ENCODE peak calls at places on chromosomes 12 and 14, in six cellular contexts. One of them, this sample, is unnamed.

GRCh38 chr12:85568395-85569103 is 267.7 kb downstream of the RASSF9 start:
- DNase-seq in cardiac fibroblast: no peak
- DNase-seq in tibial artery: no peak
- DNase-seq in GM12878: no peak
- DNase-seq in thoracic aorta: no peak
- DNase-seq in GM23338: no peak
- DNase-seq in this sample: no peak

GRCh38 chr12:4265280-4265679 is 8.3 kb upstream of the CCND2 start:
- DNase-seq in cardiac fibroblast: peak
- DNase-seq in thoracic aorta: no peak
- DNase-seq in GM12878: no peak
- DNase-seq in GM23338: no peak
- DNase-seq in tibial artery: no peak
- DNase-seq in this sample: no peak

GRCh38 chr12:120230326-120230973 is 29.5 kb upstream of the RPLP0 start:
- DNase-seq in thoracic aorta: peak
- DNase-seq in GM12878: no peak
- DNase-seq in cardiac fibroblast: peak
- DNase-seq in tibial artery: peak
- DNase-seq in GM23338: peak
- DNase-seq in this sample: no peak

GRCh38 chr14:99522934-99523660 is 41.9 kb downstream of the CCNK start:
- DNase-seq in cardiac fibroblast: no peak
- DNase-seq in GM23338: no peak
- DNase-seq in GM12878: no peak
- DNase-seq in thoracic aorta: no peak
- DNase-seq in tibial artery: no peak
- DNase-seq in this sample: no peak

GRCh38 chr14:23487216-23487615 is 17.7 kb downstream of the NGDN start:
- DNase-seq in GM12878: no peak
- DNase-seq in cardiac fibroblast: no peak
- DNase-seq in thoracic aorta: no peak
- DNase-seq in GM23338: no peak
- DNase-seq in tibial artery: no peak
- DNase-seq in this sample: no peak

GRCh38 chr12:119990382-119990874 is 1.4 kb downstream of the BICDL1 start:
- DNase-seq in thoracic aorta: no peak
- DNase-seq in tibial artery: no peak
- DNase-seq in cardiac fibroblast: no peak
- DNase-seq in GM12878: no peak
- DNase-seq in GM23338: peak
- DNase-seq in this sample: no peak

GRCh38 chr14:76390621-76391020 is 14.7 kb downstream of the ESRRB start:
- DNase-seq in GM23338: no peak
- DNase-seq in tibial artery: no peak
- DNase-seq in GM12878: no peak
- DNase-seq in cardiac fibroblast: no peak
- DNase-seq in thoracic aorta: no peak
- DNase-seq in this sample: no peak

GRCh38 chr12:52580496-52580895 is 6.9 kb upstream of the KRT74 start:
- DNase-seq in tibial artery: peak
- DNase-seq in cardiac fibroblast: no peak
- DNase-seq in thoracic aorta: no peak
- DNase-seq in GM12878: no peak
- DNase-seq in GM23338: no peak
- DNase-seq in this sample: no peak

GRCh38 chr14:36944307-36945010 is 227.9 kb downstream of the SLC25A21 start:
- DNase-seq in GM23338: no peak
- DNase-seq in thoracic aorta: no peak
- DNase-seq in GM12878: no peak
- DNase-seq in tibial artery: no peak
- DNase-seq in cardiac fibroblast: peak
- DNase-seq in this sample: no peak

GRCh38 chr12:73867147-73867546 is 670.5 kb upstream of the ATXN7L3B start:
- DNase-seq in GM12878: no peak
- DNase-seq in GM23338: no peak
- DNase-seq in tibial artery: no peak
- DNase-seq in thoracic aorta: no peak
- DNase-seq in cardiac fibroblast: no peak
- DNase-seq in this sample: peak

GRCh38 chr12:47730341-47730744 is 5.1 kb upstream of the ENDOU start:
- DNase-seq in tibial artery: no peak
- DNase-seq in GM12878: no peak
- DNase-seq in cardiac fibroblast: peak
- DNase-seq in thoracic aorta: no peak
- DNase-seq in GM23338: no peak
- DNase-seq in this sample: peak

GRCh38 chr12:130945793-130946492 is 7.8 kb upstream of the ADGRD1 start:
- DNase-seq in GM12878: no peak
- DNase-seq in tibial artery: no peak
- DNase-seq in GM23338: no peak
- DNase-seq in cardiac fibroblast: peak
- DNase-seq in thoracic aorta: no peak
- DNase-seq in this sample: no peak

GRCh38 chr14:32934891-32935633 is 3.6 kb upstream of the NPAS3 start:
- DNase-seq in tibial artery: no peak
- DNase-seq in GM12878: no peak
- DNase-seq in thoracic aorta: no peak
- DNase-seq in cardiac fibroblast: peak
- DNase-seq in GM23338: peak
- DNase-seq in this sample: no peak
- H3K4me3 ChIP-seq in tibial artery: peak
- H3K4me3 ChIP-seq in GM12878: no peak
- H3K4me3 ChIP-seq in thoracic aorta: peak
- H3K4me3 ChIP-seq in cardiac fibroblast: peak
- H3K4me3 ChIP-seq in GM23338: peak
- H3K4me3 ChIP-seq in this sample: no peak

DNA sequence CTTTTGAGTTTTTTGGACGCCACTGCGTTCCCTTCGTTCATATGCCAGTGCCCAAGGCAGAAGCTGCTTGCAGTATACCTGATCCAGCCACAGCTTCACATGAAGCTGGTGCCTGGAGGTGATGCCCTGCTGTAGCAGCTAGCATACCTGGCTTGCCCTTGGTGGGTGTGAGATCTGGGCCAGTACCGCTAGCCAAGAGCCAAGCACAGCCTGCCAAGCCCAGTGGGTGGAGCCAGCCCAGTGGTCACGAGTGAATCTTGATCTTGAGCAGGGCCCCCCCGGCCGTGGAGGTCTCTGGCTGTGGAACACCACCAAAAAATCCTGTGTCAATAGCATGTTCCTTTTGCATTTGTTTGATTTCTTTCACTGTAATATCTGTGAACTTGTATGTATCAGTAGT is 7.3 kb upstream of the M6PR start:
- DNase-seq in thoracic aorta: no peak
- DNase-seq in cardiac fibroblast: no peak
- DNase-seq in tibial artery: no peak
- DNase-seq in GM12878: no peak
- DNase-seq in GM23338: no peak
- DNase-seq in this sample: no peak
- TF ChIP-seq CTCF in thoracic aorta: no peak
- TF ChIP-seq CTCF in cardiac fibroblast: no peak
- TF ChIP-seq CTCF in tibial artery: no peak
- TF ChIP-seq CTCF in GM12878: no peak
- TF ChIP-seq CTCF in GM23338: no peak
- TF ChIP-seq CTCF in this sample: no peak

GRCh38 chr12:124784871-124785572 is 78.6 kb downstream of the SCARB1 start:
- DNase-seq in GM12878: no peak
- DNase-seq in cardiac fibroblast: no peak
- DNase-seq in tibial artery: no peak
- DNase-seq in thoracic aorta: no peak
- DNase-seq in GM23338: no peak
- DNase-seq in this sample: no peak

GRCh38 chr12:124788936-124789555 is 74.6 kb downstream of the SCARB1 start:
- DNase-seq in GM23338: no peak
- DNase-seq in GM12878: no peak
- DNase-seq in thoracic aorta: no peak
- DNase-seq in tibial artery: no peak
- DNase-seq in cardiac fibroblast: no peak
- DNase-seq in this sample: no peak

GRCh38 chr12:124782132-124782531 is 81.5 kb downstream of the SCARB1 start:
- DNase-seq in thoracic aorta: no peak
- DNase-seq in cardiac fibroblast: no peak
- DNase-seq in GM23338: peak
- DNase-seq in tibial artery: no peak
- DNase-seq in GM12878: no peak
- DNase-seq in this sample: no peak

GRCh38 chr12:124783087-124783486 is 80.6 kb downstream of the SCARB1 start:
- DNase-seq in GM23338: no peak
- DNase-seq in cardiac fibroblast: no peak
- DNase-seq in thoracic aorta: no peak
- DNase-seq in tibial artery: no peak
- DNase-seq in GM12878: no peak
- DNase-seq in this sample: no peak

DNA sequence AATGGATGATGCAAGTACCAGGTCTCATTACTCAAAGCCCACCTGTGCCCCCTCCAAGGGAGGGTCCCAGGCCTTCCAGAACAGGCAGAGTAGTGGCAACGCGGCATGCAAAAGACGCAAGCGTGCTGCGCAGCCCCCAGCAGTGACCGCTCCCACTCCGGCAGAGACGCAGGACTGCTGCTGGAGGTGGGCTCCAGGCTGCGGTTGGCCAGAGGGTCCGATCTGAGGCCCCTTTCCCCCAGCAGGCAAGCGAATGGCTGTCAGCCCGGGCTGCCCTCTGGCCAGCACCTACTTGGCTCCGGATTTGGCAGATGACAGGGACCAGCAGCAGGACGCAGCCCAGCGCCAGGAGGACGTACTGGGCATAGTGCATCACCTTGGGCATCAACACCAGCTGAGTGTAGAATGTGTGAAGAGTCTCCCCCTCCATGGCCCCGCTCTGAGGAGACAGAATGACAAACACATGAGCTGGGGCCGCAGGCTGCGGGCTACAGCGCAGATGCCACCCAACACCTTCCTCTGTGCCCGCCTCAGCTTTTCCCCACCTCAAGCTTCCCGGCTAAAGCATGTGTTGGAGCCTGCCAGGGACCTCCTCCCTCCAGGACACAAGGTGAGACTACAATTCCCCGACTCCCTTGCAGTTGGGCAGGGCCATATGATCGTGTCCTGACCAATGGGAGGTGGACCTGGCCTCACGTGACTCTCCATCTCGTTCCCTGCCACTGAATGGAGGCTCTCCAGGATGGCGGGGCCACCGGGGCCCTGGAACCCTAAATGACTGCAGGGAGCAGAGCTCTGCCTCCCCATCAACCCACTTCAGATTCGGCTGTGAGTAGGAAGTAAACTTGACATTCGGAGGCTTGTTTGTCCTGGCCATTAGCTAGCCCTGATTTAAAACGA is 77.3 kb downstream of the SCARB1 start:
- DNase-seq in thoracic aorta: peak
- DNase-seq in cardiac fibroblast: peak
- DNase-seq in tibial artery: peak
- DNase-seq in GM12878: no peak
- DNase-seq in GM23338: peak
- DNase-seq in this sample: no peak
- H3K4me3 ChIP-seq in thoracic aorta: peak
- H3K4me3 ChIP-seq in cardiac fibroblast: peak
- H3K4me3 ChIP-seq in tibial artery: peak
- H3K4me3 ChIP-seq in GM12878: no peak
- H3K4me3 ChIP-seq in GM23338: no peak
- H3K4me3 ChIP-seq in this sample: no peak

DNA sequence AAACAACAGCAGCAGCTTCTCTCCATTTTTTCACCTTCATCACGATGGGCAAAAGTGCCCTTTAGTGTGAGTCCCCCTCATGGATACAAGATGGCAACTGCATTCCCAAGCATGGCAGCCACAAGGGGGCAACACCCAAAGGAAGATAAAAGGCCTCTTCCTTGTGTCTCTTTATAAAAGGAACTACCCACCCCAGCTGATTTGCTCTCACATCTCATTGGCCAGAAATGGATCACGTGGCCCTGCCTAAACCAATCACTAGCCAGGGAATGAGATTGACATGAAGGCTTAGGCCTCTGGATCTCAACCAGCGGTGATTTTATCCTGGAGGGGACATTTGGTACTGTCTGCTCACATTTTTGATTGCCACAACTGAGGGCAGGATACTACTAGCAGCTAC is 21.9 kb upstream of the IFT81 start:
- DNase-seq in GM12878: no peak
- DNase-seq in tibial artery: no peak
- DNase-seq in GM23338: peak
- DNase-seq in thoracic aorta: no peak
- DNase-seq in cardiac fibroblast: peak
- DNase-seq in this sample: peak
- TF ChIP-seq CTCF in GM12878: peak
- TF ChIP-seq CTCF in tibial artery: peak
- TF ChIP-seq CTCF in GM23338: peak
- TF ChIP-seq CTCF in thoracic aorta: peak
- TF ChIP-seq CTCF in cardiac fibroblast: peak
- TF ChIP-seq CTCF in this sample: no peak

DNA sequence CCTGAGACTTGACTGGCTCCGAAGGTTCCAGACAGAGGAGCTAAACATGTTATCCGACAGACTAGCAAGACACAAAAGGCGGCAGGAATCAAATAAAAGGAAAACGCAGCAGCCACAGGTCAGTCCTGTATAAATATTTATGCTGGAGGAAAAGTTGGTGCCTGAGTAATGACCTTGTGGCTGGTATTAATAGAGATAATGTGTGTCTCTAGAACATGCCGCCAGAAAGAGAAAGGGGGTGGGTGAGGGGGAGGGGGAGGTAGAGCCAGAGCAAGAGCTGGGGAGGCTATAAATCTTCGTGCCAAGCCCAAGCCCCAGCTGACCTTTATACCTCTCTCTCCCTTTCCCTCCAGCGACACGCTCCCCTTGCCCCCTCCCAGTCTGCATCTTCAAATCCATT is 590.4 kb downstream of the MED13L start:
- DNase-seq in tibial artery: no peak
- DNase-seq in cardiac fibroblast: no peak
- DNase-seq in GM12878: no peak
- DNase-seq in thoracic aorta: no peak
- DNase-seq in GM23338: no peak
- DNase-seq in this sample: no peak
- H3K4me3 ChIP-seq in tibial artery: no peak
- H3K4me3 ChIP-seq in cardiac fibroblast: no peak
- H3K4me3 ChIP-seq in GM12878: no peak
- H3K4me3 ChIP-seq in thoracic aorta: no peak
- H3K4me3 ChIP-seq in GM23338: no peak
- H3K4me3 ChIP-seq in this sample: no peak

GRCh38 chr14:104870368-104871144 is 5.5 kb downstream of the CEP170B start:
- DNase-seq in tibial artery: peak
- DNase-seq in GM23338: peak
- DNase-seq in cardiac fibroblast: no peak
- DNase-seq in GM12878: no peak
- DNase-seq in thoracic aorta: no peak
- DNase-seq in this sample: no peak
- TF ChIP-seq CTCF in tibial artery: peak
- TF ChIP-seq CTCF in GM23338: peak
- TF ChIP-seq CTCF in cardiac fibroblast: peak
- TF ChIP-seq CTCF in GM12878: peak
- TF ChIP-seq CTCF in thoracic aorta: peak
- TF ChIP-seq CTCF in this sample: peak

DNA sequence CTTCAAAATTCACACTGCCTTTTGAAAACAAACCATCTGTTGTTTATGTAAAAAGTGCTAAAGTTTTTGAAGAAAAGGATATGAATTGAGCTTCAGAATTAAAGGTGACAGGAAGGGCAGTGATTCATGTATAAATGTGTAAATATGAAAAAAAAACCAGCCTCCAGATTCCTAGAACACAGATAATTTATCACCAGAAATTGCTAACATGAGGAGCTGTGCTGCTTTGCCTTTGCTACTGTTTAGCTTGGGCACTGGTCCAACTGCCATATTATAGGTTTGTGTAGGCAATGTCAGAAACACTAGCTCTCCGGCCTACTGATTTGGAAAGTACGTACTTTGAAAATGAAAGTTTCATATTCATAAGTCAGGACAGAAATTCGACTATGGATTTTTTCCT is 133.0 kb downstream of the SLC35F4 start:
- DNase-seq in GM23338: no peak
- DNase-seq in cardiac fibroblast: peak
- DNase-seq in thoracic aorta: no peak
- DNase-seq in tibial artery: no peak
- DNase-seq in GM12878: no peak
- DNase-seq in this sample: no peak
- H3K4me3 ChIP-seq in GM23338: no peak
- H3K4me3 ChIP-seq in cardiac fibroblast: no peak
- H3K4me3 ChIP-seq in thoracic aorta: no peak
- H3K4me3 ChIP-seq in tibial artery: no peak
- H3K4me3 ChIP-seq in GM12878: no peak
- H3K4me3 ChIP-seq in this sample: no peak

This sample was measured in LNCaP clone FGC.